ENCODE peak calls at places on chromosomes 3 and 15, in five cellular contexts. One of them, this sample, is unnamed.

GRCh38 chr3:182568206-182568605 is 225.1 kb upstream of the ATP11B start:
- DNase-seq in WTC11: no peak
- DNase-seq in GM12878: no peak
- DNase-seq in K562: no peak
- DNase-seq in A549: no peak
- DNase-seq in this sample: no peak

GRCh38 chr3:11335056-11335608 is 62.9 kb downstream of the ATG7 start:
- DNase-seq in WTC11: no peak
- DNase-seq in A549: peak
- DNase-seq in GM12878: peak
- DNase-seq in K562: peak
- DNase-seq in this sample: peak

GRCh38 chr3:175149675-175150074 is 290.5 kb downstream of the NAALADL2 start:
- DNase-seq in K562: no peak
- DNase-seq in A549: no peak
- DNase-seq in WTC11: no peak
- DNase-seq in GM12878: peak
- DNase-seq in this sample: peak

GRCh38 chr15:25091421-25092158 is 136.8 kb downstream of the SNRPN start:
- DNase-seq in A549: no peak
- DNase-seq in K562: no peak
- DNase-seq in GM12878: no peak
- DNase-seq in WTC11: no peak
- DNase-seq in this sample: no peak

GRCh38 chr3:4083225-4084015 is 219.7 kb upstream of the SETMAR start:
- DNase-seq in K562: no peak
- DNase-seq in WTC11: no peak
- DNase-seq in A549: no peak
- DNase-seq in GM12878: no peak
- DNase-seq in this sample: no peak

GRCh38 chr3:187773233-187773962 is 28.1 kb upstream of the BCL6 start:
- DNase-seq in A549: no peak
- DNase-seq in WTC11: no peak
- DNase-seq in GM12878: peak
- DNase-seq in K562: no peak
- DNase-seq in this sample: no peak

GRCh38 chr15:29113336-29114276 is 156.0 kb downstream of the NSMCE3 start:
- DNase-seq in GM12878: no peak
- DNase-seq in WTC11: no peak
- DNase-seq in K562: no peak
- DNase-seq in A549: no peak
- DNase-seq in this sample: no peak

GRCh38 chr15:48285329-48286214 is 45.7 kb upstream of the DUT start:
- DNase-seq in GM12878: peak
- DNase-seq in WTC11: peak
- DNase-seq in A549: peak
- DNase-seq in K562: peak
- DNase-seq in this sample: peak

GRCh38 chr3:64031540-64032533 is 8.5 kb upstream of the PSMD6 start:
- DNase-seq in K562: no peak
- DNase-seq in A549: no peak
- DNase-seq in WTC11: no peak
- DNase-seq in GM12878: no peak
- DNase-seq in this sample: no peak

GRCh38 chr15:90982135-90982534 is 12.2 kb downstream of the PRC1 start:
- DNase-seq in GM12878: no peak
- DNase-seq in K562: no peak
- DNase-seq in A549: no peak
- DNase-seq in WTC11: no peak
- DNase-seq in this sample: no peak

GRCh38 chr3:112602217-112602838 is 38.6 kb downstream of the CCDC80 start:
- DNase-seq in GM12878: peak
- DNase-seq in A549: no peak
- DNase-seq in K562: no peak
- DNase-seq in WTC11: no peak
- DNase-seq in this sample: no peak

GRCh38 chr3:48414376-48415250 is 15.3 kb downstream of the PLXNB1 start:
- DNase-seq in K562: no peak
- DNase-seq in A549: no peak
- DNase-seq in GM12878: no peak
- DNase-seq in WTC11: no peak
- DNase-seq in this sample: no peak

GRCh38 chr3:189936210-189936609 is 184.5 kb downstream of the P3H2 start:
- DNase-seq in A549: no peak
- DNase-seq in K562: no peak
- DNase-seq in GM12878: no peak
- DNase-seq in WTC11: no peak
- DNase-seq in this sample: no peak

GRCh38 chr3:177089901-177090300 is 107.4 kb downstream of the TBL1XR1 start:
- DNase-seq in A549: no peak
- DNase-seq in GM12878: no peak
- DNase-seq in WTC11: no peak
- DNase-seq in K562: no peak
- DNase-seq in this sample: no peak

GRCh38 chr3:47411696-47412452 is 31.1 kb downstream of the PTPN23 start:
- DNase-seq in A549: no peak
- DNase-seq in GM12878: no peak
- DNase-seq in K562: peak
- DNase-seq in WTC11: no peak
- DNase-seq in this sample: no peak

GRCh38 chr3:140941434-140942220 is at the start of gene SLC25A36:
- DNase-seq in WTC11: peak
- DNase-seq in GM12878: peak
- DNase-seq in K562: peak
- DNase-seq in A549: peak
- DNase-seq in this sample: peak

GRCh38 chr3:140943781-140944547 is 2.3 kb downstream of the SLC25A36 start:
- DNase-seq in GM12878: no peak
- DNase-seq in K562: no peak
- DNase-seq in WTC11: no peak
- DNase-seq in A549: no peak
- DNase-seq in this sample: no peak

GRCh38 chr3:140941090-140941433 is 574 bp upstream of the SLC25A36 start:
- DNase-seq in GM12878: no peak
- DNase-seq in WTC11: no peak
- DNase-seq in K562: no peak
- DNase-seq in A549: no peak
- DNase-seq in this sample: no peak

GRCh38 chr3:140942221-140943104 is 827 bp downstream of the SLC25A36 start:
- DNase-seq in WTC11: peak
- DNase-seq in A549: peak
- DNase-seq in GM12878: no peak
- DNase-seq in K562: peak
- DNase-seq in this sample: peak
- TF ChIP-seq ESRRA in WTC11: no peak
- TF ChIP-seq ESRRA in A549: no peak
- TF ChIP-seq ESRRA in GM12878: peak
- TF ChIP-seq ESRRA in K562: no peak
- TF ChIP-seq ESRRA in this sample: no peak

DNA sequence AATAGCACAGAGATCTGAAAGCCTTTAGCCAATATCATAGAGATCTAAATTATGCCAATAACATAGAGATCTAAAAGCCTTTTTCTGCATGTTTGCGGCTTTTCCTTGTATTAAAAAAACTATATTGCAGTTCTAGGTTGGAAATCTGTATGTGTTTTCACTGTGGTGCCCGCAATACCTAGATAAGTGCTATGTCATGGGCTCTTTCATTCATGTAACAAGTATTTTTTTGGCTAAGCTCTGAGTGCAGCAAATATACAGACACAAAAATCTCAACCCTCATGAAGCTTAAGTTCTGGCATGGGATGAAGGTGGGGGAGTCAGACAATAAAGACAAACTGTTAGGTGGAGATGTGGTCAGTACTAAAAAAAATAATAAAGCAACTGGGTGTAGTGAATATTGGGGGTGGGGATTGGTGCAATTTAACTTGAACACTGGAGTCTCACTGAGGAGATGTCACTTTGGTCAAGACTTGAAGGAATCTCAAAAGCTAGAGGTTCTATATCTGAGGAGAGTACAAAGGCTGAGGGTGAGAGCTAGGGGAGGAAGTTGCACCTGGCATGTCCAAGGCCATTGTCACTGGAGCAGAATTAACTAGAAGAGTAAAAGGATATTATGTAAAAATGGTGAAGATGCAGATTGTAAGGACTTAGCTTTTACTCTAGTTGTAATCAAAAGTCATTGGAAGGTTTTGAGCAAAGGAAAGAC is 978 bp downstream of the BUB1B start:
- DNase-seq in WTC11: no peak
- DNase-seq in A549: no peak
- DNase-seq in K562: peak
- DNase-seq in GM12878: no peak
- DNase-seq in this sample: no peak
- TF ChIP-seq ESRRA in WTC11: no peak
- TF ChIP-seq ESRRA in A549: no peak
- TF ChIP-seq ESRRA in K562: no peak
- TF ChIP-seq ESRRA in GM12878: no peak
- TF ChIP-seq ESRRA in this sample: no peak

GRCh38 chr3:149555941-149556340 is 81.4 kb downstream of the TM4SF4 start:
- DNase-seq in A549: no peak
- DNase-seq in GM12878: no peak
- DNase-seq in WTC11: no peak
- DNase-seq in K562: no peak
- DNase-seq in this sample: no peak
- TF ChIP-seq ESRRA in A549: no peak
- TF ChIP-seq ESRRA in GM12878: no peak
- TF ChIP-seq ESRRA in WTC11: no peak
- TF ChIP-seq ESRRA in K562: no peak
- TF ChIP-seq ESRRA in this sample: no peak

GRCh38 chr3:127770671-127771370 is 51.5 kb downstream of the MGLL start:
- DNase-seq in GM12878: no peak
- DNase-seq in A549: no peak
- DNase-seq in K562: no peak
- DNase-seq in WTC11: no peak
- DNase-seq in this sample: no peak
- TF ChIP-seq ESRRA in GM12878: no peak
- TF ChIP-seq ESRRA in A549: no peak
- TF ChIP-seq ESRRA in K562: peak
- TF ChIP-seq ESRRA in WTC11: no peak
- TF ChIP-seq ESRRA in this sample: no peak

GRCh38 chr3:71509024-71509423 is 74.5 kb downstream of the FOXP1 start:
- DNase-seq in K562: no peak
- DNase-seq in GM12878: no peak
- DNase-seq in WTC11: no peak
- DNase-seq in A549: no peak
- DNase-seq in this sample: no peak
- TF ChIP-seq ESRRA in K562: no peak
- TF ChIP-seq ESRRA in GM12878: no peak
- TF ChIP-seq ESRRA in WTC11: no peak
- TF ChIP-seq ESRRA in A549: no peak
- TF ChIP-seq ESRRA in this sample: no peak

GRCh38 chr3:17258823-17259436 is 374.2 kb downstream of the PLCL2 start:
- DNase-seq in K562: peak
- DNase-seq in WTC11: no peak
- DNase-seq in GM12878: no peak
- DNase-seq in A549: peak
- DNase-seq in this sample: peak
- TF ChIP-seq ESRRA in K562: no peak
- TF ChIP-seq ESRRA in WTC11: no peak
- TF ChIP-seq ESRRA in GM12878: no peak
- TF ChIP-seq ESRRA in A549: no peak
- TF ChIP-seq ESRRA in this sample: no peak

GRCh38 chr3:99969133-99969532 is 145.2 kb downstream of the FILIP1L start:
- DNase-seq in GM12878: no peak
- DNase-seq in A549: no peak
- DNase-seq in K562: no peak
- DNase-seq in WTC11: no peak
- DNase-seq in this sample: no peak

GRCh38 chr3:99965077-99965476 is 147.4 kb downstream of the CMSS1 start:
- DNase-seq in A549: no peak
- DNase-seq in GM12878: no peak
- DNase-seq in WTC11: no peak
- DNase-seq in K562: no peak
- DNase-seq in this sample: no peak

GRCh38 chr3:99965681-99966408 is 148.2 kb downstream of the CMSS1 start:
- DNase-seq in A549: no peak
- DNase-seq in K562: no peak
- DNase-seq in GM12878: no peak
- DNase-seq in WTC11: no peak
- DNase-seq in this sample: no peak

GRCh38 chr3:99967796-99968195 is 146.5 kb downstream of the FILIP1L start:
- DNase-seq in GM12878: no peak
- DNase-seq in A549: no peak
- DNase-seq in K562: no peak
- DNase-seq in WTC11: no peak
- DNase-seq in this sample: no peak

DNA sequence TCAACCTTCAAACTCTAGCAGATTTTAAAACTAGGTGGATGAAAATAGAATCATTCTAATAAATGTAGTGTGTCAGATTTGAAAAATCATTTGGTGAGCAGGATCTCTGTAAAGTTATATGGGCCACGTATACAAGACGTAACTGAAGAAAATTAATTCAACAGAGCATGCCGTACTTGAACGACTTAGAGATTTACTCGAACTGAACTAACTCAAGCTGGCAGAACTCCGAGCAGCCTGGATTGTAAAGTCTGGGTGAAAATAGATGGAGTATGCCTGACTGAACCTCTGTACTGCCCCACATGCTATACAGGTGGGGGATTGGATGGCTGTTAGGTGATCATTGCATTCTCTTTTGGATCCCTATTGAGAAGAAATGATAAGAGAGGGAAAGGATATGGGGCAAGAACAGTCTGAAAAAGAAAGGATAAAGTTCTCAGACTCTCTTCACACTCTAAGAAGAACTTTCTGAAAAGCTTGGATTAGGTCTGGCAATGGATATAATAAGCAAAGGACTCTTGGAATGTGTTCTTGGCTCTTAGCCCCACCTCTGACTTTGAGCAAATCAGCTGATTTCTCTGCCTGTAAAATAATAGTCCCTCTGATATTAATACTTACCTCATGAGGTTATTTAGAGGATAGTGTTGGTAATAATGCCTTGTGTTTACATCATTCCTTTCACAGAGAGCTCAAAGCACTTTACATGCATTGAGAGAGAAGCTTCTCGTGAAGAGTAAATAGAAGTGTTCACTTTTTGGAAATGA is 147.5 kb downstream of the FILIP1L start:
- DNase-seq in K562: no peak
- DNase-seq in WTC11: no peak
- DNase-seq in A549: no peak
- DNase-seq in GM12878: no peak
- DNase-seq in this sample: no peak
- TF ChIP-seq ESRRA in K562: no peak
- TF ChIP-seq ESRRA in WTC11: no peak
- TF ChIP-seq ESRRA in A549: no peak
- TF ChIP-seq ESRRA in GM12878: no peak
- TF ChIP-seq ESRRA in this sample: no peak

GRCh38 chr3:196639517-196640500 is at the start of gene NRROS:
- DNase-seq in A549: no peak
- DNase-seq in K562: peak
- DNase-seq in WTC11: peak
- DNase-seq in GM12878: no peak
- DNase-seq in this sample: no peak
- TF ChIP-seq ESRRA in A549: no peak
- TF ChIP-seq ESRRA in K562: peak
- TF ChIP-seq ESRRA in WTC11: no peak
- TF ChIP-seq ESRRA in GM12878: no peak
- TF ChIP-seq ESRRA in this sample: no peak

GRCh38 chr3:32888739-32889138 is 62.7 kb upstream of the CCR4 start:
- DNase-seq in A549: no peak
- DNase-seq in WTC11: no peak
- DNase-seq in K562: no peak
- DNase-seq in GM12878: peak
- DNase-seq in this sample: no peak
- TF ChIP-seq ESRRA in A549: no peak
- TF ChIP-seq ESRRA in WTC11: no peak
- TF ChIP-seq ESRRA in K562: no peak
- TF ChIP-seq ESRRA in GM12878: no peak
- TF ChIP-seq ESRRA in this sample: no peak

This sample was measured in HepG2.